ENCODE peak calls at places on chromosomes 3 and 15, in four cellular contexts. One of them, this sample, is unnamed.

GRCh38 chr3:187291512-187292132 is at the start of gene MASP1:
- DNase-seq in K562: no peak
- DNase-seq in HEK293T: no peak
- DNase-seq in HepG2: peak; percentile 12
- DNase-seq in this sample: no peak

GRCh38 chr15:101801048-101801447 is 2.3 kb upstream of the OR4F6 start:
- DNase-seq in K562: no peak
- DNase-seq in HEK293T: no peak
- DNase-seq in HepG2: no peak
- DNase-seq in this sample: no peak

GRCh38 chr15:99249270-99249817 is at the start of gene TTC23:
- DNase-seq in K562: peak; percentile 20
- DNase-seq in HEK293T: peak; percentile 68
- DNase-seq in HepG2: peak; percentile 65
- DNase-seq in this sample: no peak

GRCh38 chr3:71145954-71146353 is 437.6 kb downstream of the FOXP1 start:
- DNase-seq in K562: no peak
- DNase-seq in HEK293T: no peak
- DNase-seq in HepG2: no peak
- DNase-seq in this sample: no peak

GRCh38 chr3:158842946-158843345 is 41.1 kb downstream of the MFSD1 start:
- DNase-seq in K562: no peak
- DNase-seq in HEK293T: no peak
- DNase-seq in HepG2: no peak
- DNase-seq in this sample: no peak

GRCh38 chr15:85062560-85062959 is 80.9 kb downstream of the PDE8A start:
- DNase-seq in K562: no peak
- DNase-seq in HEK293T: no peak
- DNase-seq in HepG2: no peak
- DNase-seq in this sample: no peak

GRCh38 chr3:134576426-134576825 is 74.4 kb downstream of the KY start:
- DNase-seq in K562: no peak
- DNase-seq in HEK293T: no peak
- DNase-seq in HepG2: no peak
- DNase-seq in this sample: no peak

GRCh38 chr15:99447497-99448371 is 118.0 kb upstream of the MEF2A start:
- DNase-seq in K562: peak; percentile 25
- DNase-seq in HEK293T: no peak
- DNase-seq in HepG2: no peak
- DNase-seq in this sample: no peak

GRCh38 chr3:58355174-58355573 is 22.5 kb downstream of the PXK start:
- DNase-seq in K562: no peak
- DNase-seq in HEK293T: no peak
- DNase-seq in HepG2: no peak
- DNase-seq in this sample: no peak

GRCh38 chr15:99906356-99906755 is 173.1 kb upstream of the LYSMD4 start:
- DNase-seq in K562: no peak
- DNase-seq in HEK293T: no peak
- DNase-seq in HepG2: no peak
- DNase-seq in this sample: no peak

GRCh38 chr15:76674883-76675282 is 230.3 kb downstream of the SCAPER start:
- DNase-seq in K562: no peak
- DNase-seq in HEK293T: no peak
- DNase-seq in HepG2: no peak
- DNase-seq in this sample: no peak

GRCh38 chr3:106025151-106025722 is 156.4 kb upstream of the CBLB start:
- DNase-seq in K562: no peak
- DNase-seq in HEK293T: peak; percentile 7
- DNase-seq in HepG2: no peak
- DNase-seq in this sample: no peak

GRCh38 chr3:150172356-150172755 is 201.7 kb upstream of the PFN2 start:
- DNase-seq in K562: no peak
- DNase-seq in HEK293T: no peak
- DNase-seq in HepG2: no peak
- DNase-seq in this sample: no peak

GRCh38 chr3:15542641-15543040 is 21.1 kb upstream of the COLQ start:
- DNase-seq in K562: no peak
- DNase-seq in HEK293T: no peak
- DNase-seq in HepG2: no peak
- DNase-seq in this sample: no peak

GRCh38 chr15:73560501-73561117 is 72.6 kb downstream of the NPTN start:
- DNase-seq in K562: peak; percentile 67
- DNase-seq in HEK293T: peak; percentile 24
- DNase-seq in HepG2: peak; percentile 61
- DNase-seq in this sample: peak; percentile 9

GRCh38 chr3:70989174-70989573 is 594.4 kb downstream of the FOXP1 start:
- DNase-seq in K562: no peak
- DNase-seq in HEK293T: no peak
- DNase-seq in HepG2: no peak
- DNase-seq in this sample: no peak

GRCh38 chr3:187497037-187497436 is 128.9 kb downstream of the RTP4 start:
- DNase-seq in K562: no peak
- DNase-seq in HEK293T: no peak
- DNase-seq in HepG2: no peak
- DNase-seq in this sample: no peak

GRCh38 chr3:87792532-87793321 is 266.1 kb downstream of the CGGBP1 start:
- DNase-seq in K562: peak; percentile 69
- DNase-seq in HEK293T: peak; percentile 41
- DNase-seq in HepG2: no peak
- DNase-seq in this sample: no peak

GRCh38 chr3:149310796-149311534 is 22.5 kb downstream of the TM4SF18 start:
- DNase-seq in K562: no peak
- DNase-seq in HEK293T: no peak
- DNase-seq in HepG2: no peak
- DNase-seq in this sample: no peak

GRCh38 chr3:124209426-124209825 is 217.5 kb upstream of the ROPN1 start:
- DNase-seq in K562: no peak
- DNase-seq in HEK293T: no peak
- DNase-seq in HepG2: no peak
- DNase-seq in this sample: no peak

GRCh38 chr3:192607798-192608197 is 119.5 kb downstream of the FGF12 start:
- DNase-seq in K562: no peak
- DNase-seq in HEK293T: no peak
- DNase-seq in HepG2: no peak
- DNase-seq in this sample: no peak

GRCh38 chr15:78319588-78319987 is 20.2 kb upstream of the SKIC8 start:
- DNase-seq in K562: no peak
- DNase-seq in HEK293T: no peak
- DNase-seq in HepG2: no peak
- DNase-seq in this sample: no peak

GRCh38 chr15:65077981-65078352 is 1.4 kb downstream of the KBTBD13 start:
- DNase-seq in K562: no peak
- DNase-seq in HEK293T: no peak
- DNase-seq in HepG2: no peak
- DNase-seq in this sample: no peak

GRCh38 chr3:52568066-52568465 is 31.7 kb downstream of the UQCC5 start:
- DNase-seq in K562: no peak
- DNase-seq in HEK293T: no peak
- DNase-seq in HepG2: no peak
- DNase-seq in this sample: no peak

GRCh38 chr3:126129408-126129891 is 45.5 kb upstream of the SLC41A3 start:
- DNase-seq in K562: no peak
- DNase-seq in HEK293T: no peak
- DNase-seq in HepG2: no peak
- DNase-seq in this sample: no peak

GRCh38 chr15:64643685-64644084 is 131.7 kb downstream of the RBPMS2 start:
- DNase-seq in K562: no peak
- DNase-seq in HEK293T: no peak
- DNase-seq in HepG2: no peak
- DNase-seq in this sample: no peak

GRCh38 chr3:154473769-154474168 is 43.8 kb upstream of the GPR149 start:
- DNase-seq in K562: no peak
- DNase-seq in HEK293T: no peak
- DNase-seq in HepG2: no peak
- DNase-seq in this sample: no peak

GRCh38 chr15:52008326-52008697 is 10.7 kb upstream of the MAPK6 start:
- DNase-seq in K562: no peak
- DNase-seq in HEK293T: no peak
- DNase-seq in HepG2: no peak
- DNase-seq in this sample: no peak

GRCh38 chr3:127204841-127205582 is 12.1 kb downstream of the PRR23E start:
- DNase-seq in K562: no peak
- DNase-seq in HEK293T: no peak
- DNase-seq in HepG2: no peak
- DNase-seq in this sample: no peak

GRCh38 chr3:50550079-50550736 is 17.3 kb downstream of the C3orf18 start:
- DNase-seq in K562: peak; percentile 69
- DNase-seq in HEK293T: peak; percentile 79
- DNase-seq in HepG2: peak; percentile 36
- DNase-seq in this sample: no peak

GRCh38 chr3:142930510-142930909 is 33.0 kb downstream of the PAQR9 start:
- DNase-seq in K562: no peak
- DNase-seq in HEK293T: no peak
- DNase-seq in HepG2: no peak
- DNase-seq in this sample: no peak

GRCh38 chr3:120348065-120348980 is 831 bp downstream of the LRRC58 start:
- DNase-seq in K562: no peak
- DNase-seq in HEK293T: peak; percentile 51
- DNase-seq in HepG2: peak; percentile 6
- DNase-seq in this sample: no peak

GRCh38 chr15:65307978-65308377 is 3.5 kb downstream of the RNU5B-1 start:
- DNase-seq in K562: no peak
- DNase-seq in HEK293T: no peak
- DNase-seq in HepG2: no peak
- DNase-seq in this sample: no peak

GRCh38 chr3:124260206-124260915 is 268.4 kb upstream of the ROPN1 start:
- DNase-seq in K562: peak; percentile 0
- DNase-seq in HEK293T: no peak
- DNase-seq in HepG2: no peak
- DNase-seq in this sample: no peak

GRCh38 chr3:8416965-8417364 is 84.7 kb upstream of the LMCD1 start:
- DNase-seq in K562: peak; percentile 46
- DNase-seq in HEK293T: peak; percentile 12
- DNase-seq in HepG2: no peak
- DNase-seq in this sample: no peak

GRCh38 chr3:55488398-55489055 is 1.4 kb upstream of the WNT5A start:
- DNase-seq in K562: no peak
- DNase-seq in HEK293T: peak; percentile 56
- DNase-seq in HepG2: no peak
- DNase-seq in this sample: peak; percentile 26

GRCh38 chr15:26280281-26280680 is 417.2 kb upstream of the ATP10A start:
- DNase-seq in K562: no peak
- DNase-seq in HEK293T: no peak
- DNase-seq in HepG2: no peak
- DNase-seq in this sample: no peak

GRCh38 chr15:70316059-70316600 is 218.4 kb upstream of the TLE3 start:
- DNase-seq in K562: no peak
- DNase-seq in HEK293T: no peak
- DNase-seq in HepG2: no peak
- DNase-seq in this sample: no peak

GRCh38 chr3:103410231-103410630 is 975.4 kb downstream of the ZPLD1 start:
- DNase-seq in K562: peak; percentile 0
- DNase-seq in HEK293T: no peak
- DNase-seq in HepG2: no peak
- DNase-seq in this sample: no peak

GRCh38 chr3:195113074-195113473 is 157.9 kb downstream of the XXYLT1 start:
- DNase-seq in K562: peak; percentile 57
- DNase-seq in HEK293T: no peak
- DNase-seq in HepG2: no peak
- DNase-seq in this sample: no peak
- TF ChIP-seq FOXK2 in K562: no peak
- TF ChIP-seq FOXK2 in HEK293T: no peak
- TF ChIP-seq FOXK2 in HepG2: no peak
- TF ChIP-seq FOXK2 in this sample: no peak

DNA sequence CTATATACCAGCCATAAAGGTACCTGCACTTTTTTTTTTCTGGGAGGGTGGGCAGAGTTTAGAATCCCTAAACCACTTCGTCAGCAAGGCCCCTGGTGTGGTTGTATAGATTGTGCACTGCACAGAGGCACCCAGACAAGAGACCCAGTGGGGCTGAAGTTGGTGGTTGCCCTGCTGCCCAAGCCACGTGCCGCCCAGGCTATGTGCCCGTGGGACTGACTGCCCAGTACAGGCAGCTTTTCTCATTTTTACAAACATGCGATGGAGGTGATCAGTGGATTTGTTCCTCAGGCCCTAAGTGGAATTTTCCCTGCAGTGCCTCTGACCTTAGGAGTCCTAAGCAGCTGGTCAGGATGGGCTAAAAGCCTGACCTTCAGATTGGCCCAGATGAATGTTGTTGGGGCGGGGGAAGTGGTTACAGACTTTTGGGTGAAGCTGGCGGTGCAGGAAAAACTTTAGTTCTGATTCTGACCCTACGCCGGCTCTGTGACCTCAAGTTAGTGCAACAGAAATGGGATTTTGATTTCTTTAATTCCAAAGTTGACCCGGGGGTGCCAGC is 34.9 kb upstream of the LIMD1 start:
- DNase-seq in K562: no peak
- DNase-seq in HEK293T: no peak
- DNase-seq in HepG2: no peak
- DNase-seq in this sample: no peak
- TF ChIP-seq FOXK2 in K562: no peak
- TF ChIP-seq FOXK2 in HEK293T: no peak
- TF ChIP-seq FOXK2 in HepG2: no peak
- TF ChIP-seq FOXK2 in this sample: no peak

GRCh38 chr3:22939349-22939748 is 263.8 kb upstream of the UBE2E2 start:
- DNase-seq in K562: no peak
- DNase-seq in HEK293T: no peak
- DNase-seq in HepG2: no peak
- DNase-seq in this sample: no peak
- TF ChIP-seq FOXK2 in K562: no peak
- TF ChIP-seq FOXK2 in HEK293T: no peak
- TF ChIP-seq FOXK2 in HepG2: no peak
- TF ChIP-seq FOXK2 in this sample: no peak

GRCh38 chr3:9497821-9498565 is 55.6 kb downstream of the LHFPL4 start:
- DNase-seq in K562: no peak
- DNase-seq in HEK293T: no peak
- DNase-seq in HepG2: no peak
- DNase-seq in this sample: no peak
- TF ChIP-seq FOXK2 in K562: no peak
- TF ChIP-seq FOXK2 in HEK293T: no peak
- TF ChIP-seq FOXK2 in HepG2: no peak
- TF ChIP-seq FOXK2 in this sample: no peak

DNA sequence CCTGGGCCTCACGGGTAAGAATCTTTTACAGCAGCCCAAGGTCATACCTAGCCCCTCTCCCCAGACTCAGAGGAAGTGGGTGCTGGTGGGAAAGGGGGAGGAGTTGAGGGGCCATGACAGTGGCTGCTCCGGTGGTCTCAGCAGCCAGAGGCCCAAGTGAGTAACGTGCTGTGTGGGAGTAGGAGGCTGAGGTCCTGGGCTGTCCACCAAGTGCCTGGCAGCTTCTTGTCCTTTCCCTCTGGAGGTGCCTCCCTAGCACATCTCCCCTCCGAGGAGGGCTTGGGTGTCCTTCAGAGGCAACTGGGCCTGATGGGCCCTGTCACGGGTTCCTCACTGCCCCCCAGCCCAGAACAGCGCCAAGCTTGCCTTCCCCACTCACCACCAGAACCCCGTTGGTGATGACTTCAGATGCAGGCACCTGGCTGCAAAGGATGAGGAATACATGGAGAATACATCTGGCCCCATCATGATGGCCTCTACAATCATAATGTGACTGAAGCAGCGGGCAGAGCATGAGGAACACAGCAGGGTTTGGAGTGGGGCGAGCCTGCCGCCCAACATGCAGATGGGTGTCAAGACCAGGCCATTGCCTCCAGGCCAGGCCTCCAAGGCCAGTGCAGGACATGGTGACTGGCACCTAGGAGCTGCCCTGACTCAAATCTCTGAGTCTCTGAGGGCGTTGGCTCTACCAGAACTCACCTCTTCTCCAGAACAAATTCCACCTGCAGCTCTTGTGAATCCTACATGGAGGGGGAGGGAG is 3.3 kb downstream of the PLA2G4F start:
- DNase-seq in K562: no peak
- DNase-seq in HEK293T: no peak
- DNase-seq in HepG2: no peak
- DNase-seq in this sample: no peak
- TF ChIP-seq FOXK2 in K562: no peak
- TF ChIP-seq FOXK2 in HEK293T: no peak
- TF ChIP-seq FOXK2 in HepG2: no peak
- TF ChIP-seq FOXK2 in this sample: no peak